ENCODE peak calls at places on chromosomes 6 and 20, in ten cellular contexts. K, E, Q, F, Z, J, B, R, D and H are unnamed samples.
A peak's percentile ranks its signal among the peaks of the same experiment; 100 is the strongest.

GRCh38 chr6:167276772-167277533 is 14.2 kb upstream of the UNC93A start:
- DNase-seq in R (no peak), B (no peak), F (no peak), E (no peak), J (no peak), Z (no peak), D (no peak), K (no peak), Q (no peak), H (no peak)

GRCh38 chr6:11370191-11371018 is 137.9 kb upstream of the NEDD9 start:
- DNase-seq in E (no peak), D (no peak), R (no peak), Z (no peak), K (no peak), F (no peak), J (no peak), B (no peak), Q (no peak), H (no peak)

GRCh38 chr20:35972445-35972844 is 4.1 kb downstream of the CNBD2 start:
- DNase-seq in E (no peak), D (no peak), Z (no peak), Q (no peak), K (no peak), R (no peak), B (no peak), F (no peak), J (no peak), H (no peak)

GRCh38 chr20:44598413-44599290 is 16.3 kb downstream of the PKIG start:
- DNase-seq in B (no peak), R (peak; percentile 42), Q (no peak), Z (peak; percentile 80), J (no peak), K (no peak), E (no peak), F (no peak), D (peak; percentile 49), H (no peak)

GRCh38 chr6:112332274-112332673 is 14.9 kb upstream of the RFPL4B start:
- DNase-seq in K (no peak), E (no peak), D (no peak), R (no peak), F (no peak), J (no peak), Z (no peak), Q (no peak), B (no peak), H (no peak)

GRCh38 chr6:131258816-131259476 is 123.7 kb downstream of the AKAP7 start:
- DNase-seq in K (no peak), Q (peak; percentile 46), R (no peak), J (peak; percentile 26), D (peak; percentile 81), Z (no peak), F (no peak), E (no peak), B (no peak), H (no peak)

GRCh38 chr6:12324096-12324495 is 33.9 kb downstream of the EDN1 start:
- DNase-seq in J (peak; percentile 99), B (no peak), K (no peak), R (peak; percentile 60), F (peak; percentile 79), D (no peak), Z (no peak), E (no peak), Q (peak; percentile 65), H (no peak)

GRCh38 chr6:35718911-35719381 is 17.9 kb upstream of the ARMC12 start:
- DNase-seq in J (no peak), E (no peak), F (no peak), D (no peak), R (no peak), Z (no peak), Q (no peak), B (no peak), K (peak; percentile 39), H (no peak)

GRCh38 chr6:38612386-38612965 is 27.3 kb downstream of the BTBD9 start:
- DNase-seq in B (no peak), E (no peak), J (no peak), K (no peak), F (no peak), Q (no peak), Z (no peak), D (no peak), R (no peak), H (no peak)

GRCh38 chr6:56250266-56250665 is 2.9 kb upstream of the COL21A1 start:
- DNase-seq in Z (no peak), F (no peak), B (no peak), K (no peak), E (no peak), Q (no peak), D (no peak), R (no peak), J (no peak), H (no peak)

GRCh38 chr6:13859871-13860555 is 45.7 kb upstream of the MCUR1 start:
- DNase-seq in Z (peak; percentile 70), D (no peak), K (peak; percentile 35), E (no peak), F (no peak), Q (no peak), J (no peak), R (no peak), B (no peak), H (no peak)

GRCh38 chr6:132052096-132052495 is 100.9 kb upstream of the CCN2 start:
- DNase-seq in K (no peak), Q (no peak), B (no peak), D (no peak), R (no peak), J (no peak), Z (no peak), F (no peak), E (no peak), H (no peak)

GRCh38 chr6:107153061-107153460 is 37.7 kb upstream of the BEND3 start:
- DNase-seq in B (no peak), D (no peak), R (no peak), K (no peak), Q (no peak), Z (no peak), J (no peak), E (no peak), F (no peak), H (no peak)

GRCh38 chr6:30685977-30686907 is at the start of gene PPP1R18:
- DNase-seq in K (peak; percentile 64), E (peak; percentile 71), J (no peak), B (peak; percentile 79), Q (peak; percentile 85), F (peak; percentile 73), D (peak; percentile 83), R (peak; percentile 89), Z (peak; percentile 97), H (peak; percentile 60)

GRCh38 chr6:69768664-69769063 is 28.1 kb downstream of the LMBRD1 start:
- DNase-seq in Z (no peak), R (no peak), F (no peak), K (no peak), E (no peak), D (no peak), Q (no peak), J (no peak), B (no peak), H (no peak)

GRCh38 chr6:143536461-143536865 is 24.9 kb upstream of the FUCA2 start:
- DNase-seq in J (no peak), B (no peak), F (no peak), K (peak; percentile 34), Z (peak; percentile 91), R (peak; percentile 58), Q (peak; percentile 62), E (no peak), D (peak; percentile 43), H (no peak)

GRCh38 chr6:100136590-100136989 is 142.6 kb upstream of the MCHR2 start:
- DNase-seq in B (no peak), K (no peak), D (no peak), Z (no peak), E (no peak), R (no peak), J (no peak), Q (no peak), F (no peak), H (no peak)

GRCh38 chr20:23609486-23610109 is 3.9 kb upstream of the CST9 start:
- DNase-seq in E (no peak), F (no peak), D (no peak), B (no peak), R (no peak), Q (no peak), K (no peak), Z (no peak), J (no peak), H (no peak)

GRCh38 chr20:396619-397431 is 11.3 kb upstream of the RBCK1 start:
- DNase-seq in D (peak; percentile 53), F (no peak), R (no peak), B (no peak), K (no peak), E (no peak), Q (no peak), J (no peak), Z (peak; percentile 22), H (no peak)
- H3K36me3 ChIP-seq in D (peaks cover 19% of the 10 kb centered on the region), F (no peaks in the 10 kb centered on the region), R (peaks cover 66% of the 10 kb centered on the region), B (peaks cover 60% of the 10 kb centered on the region), K (no peaks in the 10 kb centered on the region), E (no peaks in the 10 kb centered on the region), Q (no peaks in the 10 kb centered on the region), J (peaks cover 42% of the 10 kb centered on the region), Z (peaks cover 70% of the 10 kb centered on the region), H (no peaks in the 10 kb centered on the region)

DNA sequence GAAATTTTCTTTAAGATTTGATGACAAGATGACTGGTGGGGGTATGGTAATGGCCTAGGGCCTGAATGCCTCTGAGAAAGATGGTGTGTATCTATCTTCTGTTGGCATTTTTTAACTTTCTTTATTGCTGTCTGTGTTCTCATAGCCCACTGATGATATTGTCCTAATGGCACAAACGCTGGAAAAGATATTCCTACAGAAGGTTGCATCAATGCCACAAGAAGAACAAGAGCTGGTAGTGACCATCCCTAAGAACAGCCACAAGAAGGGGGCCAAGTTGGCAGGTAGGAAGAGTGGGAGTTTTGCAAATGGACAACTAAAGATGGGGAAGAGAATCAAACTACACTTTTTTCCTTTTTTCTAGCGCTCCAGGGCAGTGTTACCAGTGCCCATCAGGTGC is 7.5 kb downstream of the BRD2 start:
- DNase-seq in E (no peak), Q (no peak), K (no peak), R (no peak), B (no peak), J (no peak), F (no peak), D (no peak), Z (no peak), H (no peak)
- TF ChIP-seq POLR2A in E (no peak), Q (no peak), K (no peak), R (no peak), B (no peak), J (no peak), F (no peak), D (no peak), Z (no peak), H (no peak)

DNA sequence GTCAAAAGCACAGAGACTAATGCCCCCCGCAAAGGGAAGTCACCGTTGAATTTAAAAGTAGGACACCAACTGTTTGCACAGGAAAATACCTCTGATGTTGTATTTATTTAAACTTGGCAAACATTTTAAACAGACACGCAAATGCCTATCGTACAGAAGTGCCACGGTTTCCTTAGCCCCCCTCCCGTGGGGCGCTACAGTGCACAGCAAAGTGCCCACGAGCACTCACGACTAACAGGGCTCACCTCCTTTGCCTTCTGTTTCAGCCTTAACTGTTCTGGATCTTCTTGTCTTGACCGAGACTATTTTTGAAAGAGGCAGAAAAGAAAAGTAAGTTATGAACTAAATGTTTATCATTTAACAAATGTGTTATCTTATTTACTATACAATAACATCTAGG is 67.8 kb downstream of the TAF4 start:
- DNase-seq in Z (no peak), K (no peak), Q (no peak), E (no peak), F (no peak), J (no peak), B (no peak), D (no peak), R (no peak), H (no peak)
- H3K36me3 ChIP-seq in Z (peaks cover 97% of the 10 kb centered on the region), K (no peaks in the 10 kb centered on the region), Q (peaks cover 75% of the 10 kb centered on the region), E (no peaks in the 10 kb centered on the region), F (no peaks in the 10 kb centered on the region), J (peaks cover 42% of the 10 kb centered on the region), B (peaks cover 88% of the 10 kb centered on the region), D (peaks cover 76% of the 10 kb centered on the region), R (peaks cover 96% of the 10 kb centered on the region), H (no peaks in the 10 kb centered on the region)

GRCh38 chr6:8652710-8653109 is 217.4 kb upstream of the SLC35B3 start:
- DNase-seq in Z (no peak), J (no peak), D (no peak), Q (no peak), F (no peak), R (no peak), K (no peak), E (no peak), B (no peak), H (no peak)
- TF ChIP-seq POLR2A in Z (no peak), J (no peak), D (no peak), Q (no peak), F (no peak), R (no peak), K (no peak), E (no peak), B (no peak), H (no peak)